ENCODE peak calls at places on chromosomes 5 and 9, in eight cellular contexts. M is cardiac fibroblast, N is WERI-Rb-1, J is lower leg skin, U is heart left ventricle, X is choroid plexus epithelial cell, H is GM23338, C is AG09309. V is an unnamed sample.

GRCh38 chr5:13354611-13355010 is 589.9 kb downstream of the DNAH5 start:
- DNase-seq in J (no peak), H (no peak), U (no peak), N (no peak), C (no peak), M (peak), X (no peak), V (peak)

GRCh38 chr9:133994359-133995011 is 2.4 kb upstream of the VAV2 start:
- DNase-seq in U (peak), M (peak), X (peak), H (peak), C (no peak), N (peak), J (peak), V (peak)

GRCh38 chr5:116559673-116560164 is 14.9 kb downstream of the SEMA6A start:
- DNase-seq in N (no peak), J (no peak), M (no peak), U (no peak), X (no peak), C (no peak), H (peak), V (no peak)

GRCh38 chr9:37374892-37375291 is 47.6 kb upstream of the GRHPR start:
- DNase-seq in M (no peak), C (no peak), N (no peak), U (no peak), H (no peak), X (no peak), J (no peak), V (no peak)

GRCh38 chr9:136482793-136483588 is at the start of gene SEC16A:
- DNase-seq in U (peak), C (peak), M (peak), H (peak), J (peak), X (peak), N (peak), V (peak)

GRCh38 chr9:97518166-97518908 is 16.9 kb downstream of the TMOD1 start:
- DNase-seq in M (no peak), C (no peak), U (no peak), X (no peak), N (no peak), J (no peak), H (no peak), V (no peak)

GRCh38 chr9:84949969-84950368 is 280.4 kb downstream of the NTRK2 start:
- DNase-seq in C (no peak), U (no peak), J (no peak), N (no peak), M (no peak), H (no peak), X (no peak), V (no peak)

GRCh38 chr9:7336356-7337075 is 463.1 kb downstream of the DMAC1 start:
- DNase-seq in U (peak), C (no peak), X (peak), M (peak), N (no peak), J (no peak), H (no peak), V (no peak)

GRCh38 chr9:96302021-96302420 is at the start of gene HSD17B3:
- DNase-seq in C (no peak), X (no peak), H (no peak), M (no peak), J (no peak), N (no peak), U (no peak), V (peak)

GRCh38 chr9:133950206-133950915 is 41.8 kb downstream of the VAV2 start:
- DNase-seq in U (peak), X (peak), C (no peak), N (peak), J (no peak), H (no peak), M (peak), V (no peak)

GRCh38 chr5:103259705-103260355 is 1.3 kb downstream of the MACIR start:
- DNase-seq in C (no peak), M (peak), J (peak), H (peak), X (peak), U (no peak), N (no peak), V (peak)

GRCh38 chr5:150209020-150209635 is 19.3 kb downstream of the SLC6A7 start:
- DNase-seq in X (peak), M (peak), N (no peak), J (peak), U (no peak), C (peak), H (no peak), V (peak)

GRCh38 chr5:74433255-74434123 is 207.0 kb downstream of the ENC1 start:
- DNase-seq in N (no peak), J (no peak), H (peak), M (peak), U (no peak), C (peak), X (peak), V (peak)

GRCh38 chr9:20382460-20383071 is 239.7 kb downstream of the MLLT3 start:
- DNase-seq in U (no peak), M (peak), N (no peak), C (peak), X (peak), H (peak), J (no peak), V (no peak)

GRCh38 chr5:43482490-43483064 is 1.1 kb downstream of the TMEM267 start:
- DNase-seq in M (peak), U (no peak), J (no peak), N (no peak), X (peak), C (no peak), H (peak), V (peak)

GRCh38 chr5:32027717-32028321 is 146.3 kb downstream of the GOLPH3 start:
- DNase-seq in M (peak), H (peak), J (peak), C (peak), X (peak), N (no peak), U (peak), V (peak)

GRCh38 chr9:134208310-134208841 is 44.0 kb upstream of the RNU6ATAC start:
- DNase-seq in M (peak), U (peak), X (peak), N (no peak), J (no peak), C (no peak), H (no peak), V (no peak)

GRCh38 chr5:97425511-97425910 is 242.5 kb upstream of the RIOK2 start:
- DNase-seq in N (peak), U (no peak), X (peak), M (peak), H (peak), C (no peak), J (no peak), V (peak)

GRCh38 chr5:111764019-111764418 is 7.0 kb upstream of the NREP start:
- DNase-seq in N (no peak), M (no peak), J (no peak), U (no peak), X (no peak), C (no peak), H (peak), V (no peak)

DNA sequence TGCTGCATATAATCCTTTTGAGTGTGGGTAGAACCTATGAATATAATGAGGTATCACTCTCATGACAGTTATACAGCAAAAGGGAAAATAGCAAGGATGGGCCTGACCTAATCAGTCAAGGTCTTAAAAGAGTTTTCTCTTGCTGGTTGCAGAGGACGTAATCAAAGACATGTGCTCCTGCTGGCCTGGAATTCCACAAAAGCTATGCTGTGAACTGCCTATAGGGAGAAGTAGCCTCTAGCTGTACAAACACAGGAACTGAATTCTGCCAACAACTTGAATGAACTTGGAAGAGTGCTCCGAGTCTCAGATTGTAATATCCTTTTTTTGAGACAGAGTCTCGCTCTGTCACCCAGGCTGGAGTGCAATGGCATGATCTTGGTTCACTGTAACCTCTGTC is 195.6 kb downstream of the PLK2 start:
- DNase-seq in H (no peak), J (no peak), C (no peak), X (peak), M (no peak), N (no peak), U (no peak), V (no peak)
- TF ChIP-seq CTCF in H (no peak), J (no peak), C (no peak), X (no peak), M (no peak), N (no peak), U (no peak), V (no peak)

DNA sequence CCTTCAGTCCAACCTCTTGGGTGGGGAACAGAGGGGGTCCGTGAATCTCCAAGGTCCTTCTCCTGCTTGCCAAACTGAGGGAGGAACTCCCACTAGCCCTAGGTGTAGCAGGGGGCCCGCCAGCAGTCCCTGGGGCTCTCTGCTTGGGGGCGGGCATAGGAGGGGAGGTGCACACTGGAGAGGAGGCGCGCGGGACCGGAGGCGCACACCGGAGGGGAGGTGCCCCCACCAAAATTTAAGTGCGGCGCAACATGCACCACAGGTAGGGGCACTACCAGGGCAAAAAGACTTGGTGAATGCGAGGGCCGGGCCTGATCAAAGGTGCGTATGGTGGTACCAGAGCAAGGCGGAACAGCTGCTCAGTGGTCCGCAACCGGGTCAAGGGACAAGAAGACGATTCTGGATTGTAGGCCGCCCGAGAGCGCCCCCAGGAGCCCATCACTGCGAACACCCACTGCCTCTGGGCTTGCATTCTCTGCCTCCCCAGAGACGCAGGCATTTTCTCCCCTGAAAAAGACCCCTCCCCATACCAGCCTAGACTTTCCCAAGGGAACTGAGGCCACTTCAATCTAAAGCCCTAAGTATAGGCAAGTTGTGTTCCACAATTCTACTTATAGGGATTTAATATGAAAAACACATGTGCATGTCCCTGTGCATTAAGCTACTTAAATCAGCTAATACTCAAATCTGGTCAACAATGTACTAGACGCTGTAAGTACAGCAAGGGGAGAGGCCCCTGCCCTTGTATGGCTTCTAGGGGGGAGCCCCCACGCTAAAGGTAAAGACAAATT is 50.6 kb downstream of the TGFBI start:
- DNase-seq in X (no peak), J (no peak), H (peak), C (no peak), M (no peak), N (peak), U (no peak), V (no peak)
- H3K4me3 ChIP-seq in X (peak), J (no peak), H (peak), C (no peak), M (peak), N (peak), U (peak), V (peak)

DNA sequence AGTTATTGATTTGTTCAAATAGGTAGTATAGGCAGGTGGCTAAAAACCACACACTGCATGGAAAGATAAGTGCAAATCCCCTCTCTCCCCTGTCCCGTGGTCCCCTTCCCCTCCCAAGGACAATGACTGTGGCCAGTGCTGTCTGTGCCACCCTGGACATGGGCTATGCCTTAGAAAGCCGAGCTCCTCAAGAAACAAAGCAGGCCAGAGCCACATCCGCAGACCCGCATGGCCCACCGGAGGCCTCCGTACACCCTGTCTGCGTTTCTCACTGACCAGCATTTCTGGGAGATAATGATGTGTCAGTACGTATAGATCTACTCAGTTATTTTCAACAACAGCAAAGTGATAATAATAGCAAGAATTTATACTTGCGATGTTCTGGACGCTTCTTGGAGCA is 16.3 kb downstream of the TSPAN17 start:
- DNase-seq in N (no peak), C (no peak), H (no peak), M (no peak), U (no peak), J (no peak), X (no peak), V (no peak)
- TF ChIP-seq CTCF in N (no peak), C (no peak), H (no peak), M (no peak), U (no peak), J (no peak), X (no peak), V (no peak)

DNA sequence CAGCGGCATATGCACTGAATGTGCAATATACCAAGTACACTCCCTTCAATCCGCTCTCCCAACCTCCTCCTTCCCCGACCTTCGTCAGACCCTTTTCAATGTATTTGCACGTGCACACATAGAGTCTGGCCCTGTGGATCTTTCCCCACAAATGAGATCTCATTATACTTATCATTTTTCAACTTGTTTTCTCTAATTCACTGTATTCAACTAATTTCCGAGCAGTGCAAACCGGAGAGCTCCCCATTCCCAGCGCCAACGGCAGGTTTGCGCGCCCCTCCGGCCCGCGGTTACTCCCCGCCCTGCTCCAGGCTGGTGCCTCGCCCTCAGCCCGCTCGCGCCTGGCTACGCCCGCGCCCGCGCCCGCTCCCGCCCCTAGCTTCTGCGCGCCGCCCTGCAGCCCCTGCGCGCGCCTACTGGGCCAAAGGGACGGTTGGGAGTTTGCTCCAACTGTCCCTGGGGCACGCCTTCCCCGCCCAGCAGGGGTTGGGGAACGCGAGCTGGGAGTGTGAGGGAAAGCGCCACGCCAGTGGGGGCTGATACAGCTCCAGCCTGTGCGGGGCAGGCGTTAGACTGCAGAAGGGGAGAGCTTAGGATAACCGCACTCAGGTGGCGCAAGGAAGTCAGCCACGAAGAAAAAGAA is 3.3 kb upstream of the CDC20B start:
- DNase-seq in M (no peak), N (peak), H (peak), U (peak), J (no peak), C (no peak), X (no peak), V (peak)
- H3K4me3 ChIP-seq in M (peak), N (peak), H (peak), U (no peak), J (no peak), C (peak), X (peak), V (peak)

GRCh38 chr5:76074487-76074886 is 8.7 kb upstream of the SV2C start:
- DNase-seq in C (no peak), U (no peak), J (no peak), N (peak), H (peak), X (no peak), M (no peak), V (no peak)
- TF ChIP-seq CTCF in C (no peak), U (no peak), J (no peak), N (peak), H (peak), X (peak), M (no peak), V (peak)

V was measured in epithelial cell of esophagus.